ENCODE peak calls at places on chromosomes 12 and 14, in four cellular contexts. One of them, this sample, is unnamed. For H3K36me3, the result is how much of the 10 kb centered on the place peaks cover.

GRCh38 chr12:32399373-32400113 is at the start of gene FGD4:
- DNase-seq in lower lobe of right lung: peak
- DNase-seq in brain microvascular endothelial cell: peak
- DNase-seq in prostate gland: peak
- DNase-seq in this sample: peak

GRCh38 chr14:30725763-30726162 is 103.6 kb downstream of the SCFD1 start:
- DNase-seq in lower lobe of right lung: no peak
- DNase-seq in brain microvascular endothelial cell: no peak
- DNase-seq in prostate gland: no peak
- DNase-seq in this sample: no peak

GRCh38 chr12:90106568-90106967 is 397.9 kb upstream of the ATP2B1 start:
- DNase-seq in brain microvascular endothelial cell: no peak
- DNase-seq in lower lobe of right lung: no peak
- DNase-seq in prostate gland: no peak
- DNase-seq in this sample: peak

GRCh38 chr12:31629756-31630732 is 29.4 kb upstream of the ETFBKMT start:
- DNase-seq in brain microvascular endothelial cell: peak
- DNase-seq in lower lobe of right lung: no peak
- DNase-seq in prostate gland: no peak
- DNase-seq in this sample: no peak

GRCh38 chr12:111842556-111843396 is 748 bp downstream of the MAPKAPK5 start:
- DNase-seq in lower lobe of right lung: no peak
- DNase-seq in brain microvascular endothelial cell: no peak
- DNase-seq in prostate gland: no peak
- DNase-seq in this sample: peak

GRCh38 chr12:94020335-94020734 is 128.0 kb upstream of the PLXNC1 start:
- DNase-seq in prostate gland: no peak
- DNase-seq in brain microvascular endothelial cell: no peak
- DNase-seq in lower lobe of right lung: no peak
- DNase-seq in this sample: no peak

GRCh38 chr12:21296751-21297406 is 37.8 kb downstream of the SLCO1A2 start:
- DNase-seq in lower lobe of right lung: no peak
- DNase-seq in prostate gland: no peak
- DNase-seq in brain microvascular endothelial cell: no peak
- DNase-seq in this sample: peak

GRCh38 chr14:77838756-77839565 is 39.1 kb downstream of the ADCK1 start:
- DNase-seq in brain microvascular endothelial cell: no peak
- DNase-seq in prostate gland: no peak
- DNase-seq in lower lobe of right lung: no peak
- DNase-seq in this sample: no peak

GRCh38 chr12:92629349-92630065 is 73.3 kb upstream of the PLEKHG7 start:
- DNase-seq in brain microvascular endothelial cell: peak
- DNase-seq in prostate gland: peak
- DNase-seq in lower lobe of right lung: no peak
- DNase-seq in this sample: no peak

GRCh38 chr14:65231286-65231980 is 129.1 kb upstream of the MAX start:
- DNase-seq in brain microvascular endothelial cell: no peak
- DNase-seq in prostate gland: peak
- DNase-seq in lower lobe of right lung: no peak
- DNase-seq in this sample: no peak

GRCh38 chr12:76666272-76666845 is 97.6 kb upstream of the ZDHHC17 start:
- DNase-seq in prostate gland: no peak
- DNase-seq in lower lobe of right lung: no peak
- DNase-seq in brain microvascular endothelial cell: no peak
- DNase-seq in this sample: no peak

GRCh38 chr14:78010688-78011087 is 159.5 kb upstream of the NRXN3 start:
- DNase-seq in prostate gland: no peak
- DNase-seq in brain microvascular endothelial cell: peak
- DNase-seq in lower lobe of right lung: no peak
- DNase-seq in this sample: peak

GRCh38 chr14:102426796-102427195 is 64.1 kb downstream of the TECPR2 start:
- DNase-seq in brain microvascular endothelial cell: no peak
- DNase-seq in prostate gland: no peak
- DNase-seq in lower lobe of right lung: no peak
- DNase-seq in this sample: no peak

GRCh38 chr12:98156697-98157096 is 358.7 kb upstream of the TMPO start:
- DNase-seq in prostate gland: no peak
- DNase-seq in brain microvascular endothelial cell: no peak
- DNase-seq in lower lobe of right lung: no peak
- DNase-seq in this sample: no peak

GRCh38 chr12:48999371-49000131 is at the start of gene DDN:
- DNase-seq in brain microvascular endothelial cell: peak
- DNase-seq in prostate gland: no peak
- DNase-seq in lower lobe of right lung: peak
- DNase-seq in this sample: no peak

GRCh38 chr12:92899388-92900001 is 29.6 kb downstream of the EEA1 start:
- DNase-seq in lower lobe of right lung: no peak
- DNase-seq in brain microvascular endothelial cell: peak
- DNase-seq in prostate gland: peak
- DNase-seq in this sample: peak

GRCh38 chr14:65038966-65039365 is 52.3 kb downstream of the FNTB start:
- DNase-seq in brain microvascular endothelial cell: peak
- DNase-seq in prostate gland: no peak
- DNase-seq in lower lobe of right lung: no peak
- DNase-seq in this sample: no peak

GRCh38 chr12:107131832-107132616 is 38.7 kb upstream of the CRY1 start:
- DNase-seq in brain microvascular endothelial cell: peak
- DNase-seq in lower lobe of right lung: no peak
- DNase-seq in prostate gland: peak
- DNase-seq in this sample: peak

GRCh38 chr14:35789651-35790050 is 19.4 kb downstream of the RALGAPA1 start:
- DNase-seq in brain microvascular endothelial cell: peak
- DNase-seq in lower lobe of right lung: no peak
- DNase-seq in prostate gland: no peak
- DNase-seq in this sample: no peak

GRCh38 chr14:20996521-20996920 is 2.6 kb upstream of the SLC39A2 start:
- DNase-seq in lower lobe of right lung: no peak
- DNase-seq in brain microvascular endothelial cell: no peak
- DNase-seq in prostate gland: no peak
- DNase-seq in this sample: no peak

GRCh38 chr12:32983968-32984367 is 87.4 kb upstream of the PKP2 start:
- DNase-seq in prostate gland: no peak
- DNase-seq in lower lobe of right lung: no peak
- DNase-seq in brain microvascular endothelial cell: no peak
- DNase-seq in this sample: no peak

GRCh38 chr12:14259481-14260010 is 105.9 kb upstream of the ATF7IP start:
- DNase-seq in prostate gland: no peak
- DNase-seq in brain microvascular endothelial cell: no peak
- DNase-seq in lower lobe of right lung: no peak
- DNase-seq in this sample: no peak

GRCh38 chr14:85079842-85080741 is 449.9 kb upstream of the FLRT2 start:
- DNase-seq in prostate gland: no peak
- DNase-seq in brain microvascular endothelial cell: no peak
- DNase-seq in lower lobe of right lung: no peak
- DNase-seq in this sample: no peak

GRCh38 chr12:1884651-1885050 is 33.8 kb downstream of the CACNA2D4 start:
- DNase-seq in lower lobe of right lung: no peak
- DNase-seq in brain microvascular endothelial cell: no peak
- DNase-seq in prostate gland: no peak
- DNase-seq in this sample: no peak

GRCh38 chr12:98758331-98758730 is 113.2 kb downstream of the APAF1 start:
- DNase-seq in prostate gland: no peak
- DNase-seq in brain microvascular endothelial cell: no peak
- DNase-seq in lower lobe of right lung: no peak
- DNase-seq in this sample: no peak

GRCh38 chr12:6606331-6607131 is 648 bp downstream of the CHD4 start:
- DNase-seq in lower lobe of right lung: peak
- DNase-seq in prostate gland: peak
- DNase-seq in brain microvascular endothelial cell: no peak
- DNase-seq in this sample: no peak

GRCh38 chr12:124461241-124461673 is 106.2 kb downstream of the NCOR2 start:
- DNase-seq in prostate gland: no peak
- DNase-seq in brain microvascular endothelial cell: no peak
- DNase-seq in lower lobe of right lung: peak
- DNase-seq in this sample: no peak

GRCh38 chr14:75454963-75455546 is 27.2 kb downstream of the JDP2 start:
- DNase-seq in prostate gland: no peak
- DNase-seq in brain microvascular endothelial cell: peak
- DNase-seq in lower lobe of right lung: peak
- DNase-seq in this sample: peak

GRCh38 chr12:64633940-64634337 is 23.6 kb downstream of the RASSF3 start:
- DNase-seq in brain microvascular endothelial cell: peak
- DNase-seq in prostate gland: peak
- DNase-seq in lower lobe of right lung: peak
- DNase-seq in this sample: peak

GRCh38 chr14:22231022-22231421 is 358.0 kb downstream of the DAD1 start:
- DNase-seq in brain microvascular endothelial cell: no peak
- DNase-seq in lower lobe of right lung: no peak
- DNase-seq in prostate gland: no peak
- DNase-seq in this sample: no peak

GRCh38 chr12:84627582-84627981 is 285.0 kb downstream of the SLC6A15 start:
- DNase-seq in brain microvascular endothelial cell: no peak
- DNase-seq in prostate gland: no peak
- DNase-seq in lower lobe of right lung: no peak
- DNase-seq in this sample: no peak

GRCh38 chr12:2053675-2054070 is 886 bp downstream of the CACNA1C start:
- DNase-seq in brain microvascular endothelial cell: no peak
- DNase-seq in lower lobe of right lung: no peak
- DNase-seq in prostate gland: no peak
- DNase-seq in this sample: no peak

GRCh38 chr14:101169267-101169666 is 265.7 kb upstream of the RTL1 start:
- DNase-seq in lower lobe of right lung: no peak
- DNase-seq in prostate gland: no peak
- DNase-seq in brain microvascular endothelial cell: no peak
- DNase-seq in this sample: no peak

GRCh38 chr12:57904848-57905811 is 36.2 kb upstream of the ATP23 start:
- DNase-seq in lower lobe of right lung: peak
- DNase-seq in prostate gland: peak
- DNase-seq in brain microvascular endothelial cell: peak
- DNase-seq in this sample: peak

GRCh38 chr12:28780096-28780495 is 369.0 kb upstream of the FAR2 start:
- DNase-seq in prostate gland: no peak
- DNase-seq in lower lobe of right lung: no peak
- DNase-seq in brain microvascular endothelial cell: peak
- DNase-seq in this sample: peak

GRCh38 chr12:21305666-21306065 is 29.1 kb downstream of the SLCO1A2 start:
- DNase-seq in brain microvascular endothelial cell: peak
- DNase-seq in prostate gland: no peak
- DNase-seq in lower lobe of right lung: no peak
- DNase-seq in this sample: no peak

GRCh38 chr14:91242635-91243034 is 1.9 kb downstream of the GPR68 start:
- DNase-seq in prostate gland: no peak
- DNase-seq in brain microvascular endothelial cell: no peak
- DNase-seq in lower lobe of right lung: no peak
- DNase-seq in this sample: no peak

GRCh38 chr14:91244501-91244901 is at the start of gene GPR68:
- DNase-seq in brain microvascular endothelial cell: peak
- DNase-seq in lower lobe of right lung: no peak
- DNase-seq in prostate gland: no peak
- DNase-seq in this sample: no peak

GRCh38 chr14:91246051-91246852 is 1.7 kb upstream of the GPR68 start:
- DNase-seq in lower lobe of right lung: peak
- DNase-seq in brain microvascular endothelial cell: no peak
- DNase-seq in prostate gland: no peak
- DNase-seq in this sample: no peak

GRCh38 chr14:91243098-91243483 is 1.4 kb downstream of the GPR68 start:
- DNase-seq in brain microvascular endothelial cell: no peak
- DNase-seq in lower lobe of right lung: no peak
- DNase-seq in prostate gland: no peak
- DNase-seq in this sample: no peak

GRCh38 chr14:91245029-91245428 is 525 bp upstream of the GPR68 start:
- DNase-seq in prostate gland: no peak
- DNase-seq in brain microvascular endothelial cell: no peak
- DNase-seq in lower lobe of right lung: no peak
- DNase-seq in this sample: no peak
- H3K4me3 ChIP-seq in prostate gland: no peak
- H3K4me3 ChIP-seq in brain microvascular endothelial cell: no peak
- H3K4me3 ChIP-seq in lower lobe of right lung: peak
- H3K4me3 ChIP-seq in this sample: no peak

DNA sequence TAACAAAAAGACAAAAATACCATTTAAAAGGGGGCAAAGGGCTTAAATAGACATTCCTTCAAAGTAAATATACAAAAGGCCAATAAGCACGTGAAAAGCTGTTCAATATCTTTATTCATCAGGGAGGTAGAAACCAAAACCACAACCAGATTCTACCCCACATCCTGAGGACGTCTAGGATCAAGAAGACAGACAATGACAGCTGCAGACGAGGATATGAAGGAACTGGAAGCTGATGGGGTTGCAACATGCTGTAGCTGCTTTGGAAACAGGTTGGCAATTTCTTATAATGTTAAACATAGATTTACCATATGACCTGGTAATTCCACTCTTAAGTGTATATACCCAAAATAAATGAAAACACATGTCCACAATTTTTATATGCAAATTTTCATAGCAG is 85.1 kb upstream of the C14orf180 start:
- DNase-seq in lower lobe of right lung: no peak
- DNase-seq in prostate gland: no peak
- DNase-seq in brain microvascular endothelial cell: no peak
- DNase-seq in this sample: no peak
- TF ChIP-seq CTCF in lower lobe of right lung: no peak
- TF ChIP-seq CTCF in prostate gland: no peak
- TF ChIP-seq CTCF in brain microvascular endothelial cell: no peak
- TF ChIP-seq CTCF in this sample: no peak

GRCh38 chr12:96289067-96289466 is 94.9 kb downstream of the ELK3 start:
- DNase-seq in prostate gland: no peak
- DNase-seq in lower lobe of right lung: no peak
- DNase-seq in brain microvascular endothelial cell: no peak
- DNase-seq in this sample: no peak
- H3K36me3 ChIP-seq in prostate gland: under half
- H3K36me3 ChIP-seq in lower lobe of right lung: half or more
- H3K36me3 ChIP-seq in brain microvascular endothelial cell: half or more
- H3K36me3 ChIP-seq in this sample: under half

DNA sequence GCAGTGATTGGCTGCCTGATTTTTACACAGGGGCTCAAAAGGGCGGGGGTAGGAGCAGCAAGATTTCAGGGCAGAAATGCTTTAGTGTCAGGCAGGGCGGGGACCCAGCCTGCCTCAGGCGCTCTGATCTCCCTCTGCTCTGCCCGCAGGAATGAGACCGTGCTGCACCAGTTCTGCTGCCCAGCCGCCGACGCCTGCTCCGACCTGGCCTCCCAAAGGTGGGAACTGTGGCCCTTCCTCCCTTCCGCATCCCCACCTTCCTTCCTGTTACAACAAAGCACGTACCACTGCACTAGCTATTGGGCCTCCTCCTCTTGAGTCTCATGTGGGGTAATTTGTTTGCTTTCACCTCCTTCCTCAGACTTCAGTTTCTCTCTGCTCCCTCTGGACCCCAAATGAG is 32.4 kb downstream of the IQSEC3 start:
- DNase-seq in prostate gland: no peak
- DNase-seq in lower lobe of right lung: no peak
- DNase-seq in brain microvascular endothelial cell: no peak
- DNase-seq in this sample: no peak
- H3K4me3 ChIP-seq in prostate gland: no peak
- H3K4me3 ChIP-seq in lower lobe of right lung: no peak
- H3K4me3 ChIP-seq in brain microvascular endothelial cell: no peak
- H3K4me3 ChIP-seq in this sample: no peak

DNA sequence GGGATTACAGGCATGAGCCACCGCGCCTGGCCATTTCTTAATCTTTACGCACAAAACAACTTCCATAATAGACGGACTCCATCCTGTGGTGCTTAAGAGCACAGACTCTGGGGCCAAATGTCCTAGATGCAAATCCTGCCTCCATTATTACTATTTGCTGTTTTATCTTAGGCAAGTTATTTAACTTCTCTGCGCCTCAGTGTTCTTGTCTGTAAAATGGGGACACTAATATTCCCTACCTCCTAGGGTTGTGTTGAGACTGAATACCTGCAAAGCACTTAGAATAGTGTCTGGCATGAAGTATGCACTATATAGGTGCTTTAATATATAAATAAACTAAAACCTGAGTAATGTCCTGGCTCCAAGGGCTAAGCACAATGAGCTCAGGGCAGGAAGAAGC is 76.4 kb downstream of the CLIP1 start:
- DNase-seq in brain microvascular endothelial cell: no peak
- DNase-seq in prostate gland: no peak
- DNase-seq in lower lobe of right lung: no peak
- DNase-seq in this sample: no peak
- TF ChIP-seq CTCF in brain microvascular endothelial cell: no peak
- TF ChIP-seq CTCF in prostate gland: no peak
- TF ChIP-seq CTCF in lower lobe of right lung: no peak
- TF ChIP-seq CTCF in this sample: no peak